ENCODE peak calls at places on chromosome 9, in eight cellular contexts. One of them, this sample, is unnamed.
A peak's percentile ranks its signal among the peaks of the same experiment; 100 is the strongest.

GRCh38 chr9:86827893-86828292 is 119.4 kb downstream of the GAS1 start:
- DNase-seq in GM23338: no peak
- DNase-seq in spleen: no peak
- DNase-seq in endothelial cell of umbilical vein: no peak
- DNase-seq in Panc1: no peak
- DNase-seq in HL-60: no peak
- DNase-seq in GM12891: no peak
- DNase-seq in SK-N-SH: no peak
- DNase-seq in this sample: no peak

GRCh38 chr9:124764774-124765438 is 6.2 kb downstream of the NR6A1 start:
- DNase-seq in endothelial cell of umbilical vein: peak; percentile 47
- DNase-seq in GM12891: no peak
- DNase-seq in GM23338: peak; percentile 40
- DNase-seq in Panc1: no peak
- DNase-seq in HL-60: no peak
- DNase-seq in SK-N-SH: no peak
- DNase-seq in spleen: no peak
- DNase-seq in this sample: no peak

GRCh38 chr9:6757988-6758417 is 230 bp downstream of the KDM4C start:
- DNase-seq in spleen: no peak
- DNase-seq in GM12891: no peak
- DNase-seq in GM23338: peak; percentile 97
- DNase-seq in endothelial cell of umbilical vein: no peak
- DNase-seq in SK-N-SH: peak; percentile 100
- DNase-seq in Panc1: no peak
- DNase-seq in HL-60: no peak
- DNase-seq in this sample: no peak

GRCh38 chr9:20205821-20206220 is 416.5 kb downstream of the MLLT3 start:
- DNase-seq in spleen: no peak
- DNase-seq in GM12891: no peak
- DNase-seq in GM23338: no peak
- DNase-seq in HL-60: no peak
- DNase-seq in SK-N-SH: no peak
- DNase-seq in Panc1: no peak
- DNase-seq in endothelial cell of umbilical vein: no peak
- DNase-seq in this sample: no peak

GRCh38 chr9:137682431-137682991 is 63.7 kb downstream of the EHMT1 start:
- DNase-seq in SK-N-SH: no peak
- DNase-seq in GM23338: no peak
- DNase-seq in Panc1: no peak
- DNase-seq in endothelial cell of umbilical vein: no peak
- DNase-seq in spleen: peak; percentile 62
- DNase-seq in GM12891: no peak
- DNase-seq in HL-60: no peak
- DNase-seq in this sample: no peak

GRCh38 chr9:72588336-72588735 is 66.9 kb downstream of the TMC1 start:
- DNase-seq in GM23338: no peak
- DNase-seq in endothelial cell of umbilical vein: no peak
- DNase-seq in GM12891: no peak
- DNase-seq in spleen: no peak
- DNase-seq in Panc1: no peak
- DNase-seq in SK-N-SH: no peak
- DNase-seq in HL-60: no peak
- DNase-seq in this sample: no peak

GRCh38 chr9:70177121-70177520 is 81.7 kb upstream of the SMC5 start:
- DNase-seq in GM23338: no peak
- DNase-seq in SK-N-SH: no peak
- DNase-seq in endothelial cell of umbilical vein: no peak
- DNase-seq in GM12891: no peak
- DNase-seq in spleen: no peak
- DNase-seq in Panc1: no peak
- DNase-seq in HL-60: no peak
- DNase-seq in this sample: no peak

GRCh38 chr9:29866556-29866955 is 2293.3 kb upstream of the C9orf72 start:
- DNase-seq in SK-N-SH: no peak
- DNase-seq in GM12891: no peak
- DNase-seq in Panc1: no peak
- DNase-seq in GM23338: no peak
- DNase-seq in endothelial cell of umbilical vein: no peak
- DNase-seq in HL-60: no peak
- DNase-seq in spleen: no peak
- DNase-seq in this sample: no peak

GRCh38 chr9:123080444-123080843 is 47.0 kb downstream of the GPR21 start:
- DNase-seq in GM12891: no peak
- DNase-seq in HL-60: no peak
- DNase-seq in endothelial cell of umbilical vein: no peak
- DNase-seq in spleen: no peak
- DNase-seq in GM23338: no peak
- DNase-seq in SK-N-SH: no peak
- DNase-seq in Panc1: no peak
- DNase-seq in this sample: no peak

GRCh38 chr9:23537192-23538059 is 288.6 kb downstream of the ELAVL2 start:
- DNase-seq in SK-N-SH: no peak
- DNase-seq in GM23338: peak; percentile 50
- DNase-seq in HL-60: no peak
- DNase-seq in GM12891: no peak
- DNase-seq in spleen: no peak
- DNase-seq in Panc1: no peak
- DNase-seq in endothelial cell of umbilical vein: no peak
- DNase-seq in this sample: no peak

GRCh38 chr9:5971740-5972139 is 43.7 kb downstream of the RANBP6 start:
- DNase-seq in HL-60: no peak
- DNase-seq in Panc1: no peak
- DNase-seq in SK-N-SH: no peak
- DNase-seq in spleen: no peak
- DNase-seq in endothelial cell of umbilical vein: peak; percentile 40
- DNase-seq in GM23338: no peak
- DNase-seq in GM12891: no peak
- DNase-seq in this sample: no peak

GRCh38 chr9:77679088-77679487 is 31.0 kb upstream of the GNA14 start:
- DNase-seq in HL-60: peak; percentile 21
- DNase-seq in spleen: no peak
- DNase-seq in endothelial cell of umbilical vein: no peak
- DNase-seq in Panc1: no peak
- DNase-seq in SK-N-SH: no peak
- DNase-seq in GM23338: no peak
- DNase-seq in GM12891: no peak
- DNase-seq in this sample: no peak

GRCh38 chr9:35689601-35690446 is at the start of gene TPM2:
- DNase-seq in GM23338: peak; percentile 86
- DNase-seq in endothelial cell of umbilical vein: peak; percentile 70
- DNase-seq in SK-N-SH: peak; percentile 73
- DNase-seq in Panc1: no peak
- DNase-seq in HL-60: no peak
- DNase-seq in spleen: no peak
- DNase-seq in GM12891: peak; percentile 53
- DNase-seq in this sample: peak; percentile 37

GRCh38 chr9:78053627-78054026 is 22.0 kb upstream of the GNAQ start:
- DNase-seq in spleen: no peak
- DNase-seq in GM12891: no peak
- DNase-seq in HL-60: no peak
- DNase-seq in GM23338: no peak
- DNase-seq in endothelial cell of umbilical vein: no peak
- DNase-seq in Panc1: no peak
- DNase-seq in SK-N-SH: no peak
- DNase-seq in this sample: no peak

GRCh38 chr9:124661184-124661755 is 109.8 kb downstream of the NR6A1 start:
- DNase-seq in GM12891: no peak
- DNase-seq in endothelial cell of umbilical vein: peak; percentile 17
- DNase-seq in spleen: no peak
- DNase-seq in HL-60: no peak
- DNase-seq in Panc1: no peak
- DNase-seq in SK-N-SH: no peak
- DNase-seq in GM23338: no peak
- DNase-seq in this sample: no peak

GRCh38 chr9:84404095-84404686 is 63.6 kb upstream of the SLC28A3 start:
- DNase-seq in spleen: no peak
- DNase-seq in GM12891: peak; percentile 35
- DNase-seq in SK-N-SH: peak; percentile 58
- DNase-seq in Panc1: no peak
- DNase-seq in GM23338: peak; percentile 62
- DNase-seq in endothelial cell of umbilical vein: peak; percentile 3
- DNase-seq in HL-60: no peak
- DNase-seq in this sample: no peak

GRCh38 chr9:88826651-88827245 is 164.5 kb upstream of the S1PR3 start:
- DNase-seq in GM12891: no peak
- DNase-seq in GM23338: no peak
- DNase-seq in SK-N-SH: no peak
- DNase-seq in Panc1: no peak
- DNase-seq in HL-60: no peak
- DNase-seq in endothelial cell of umbilical vein: no peak
- DNase-seq in spleen: no peak
- DNase-seq in this sample: no peak

GRCh38 chr9:9214052-9214451 is 1398.8 kb downstream of the PTPRD start:
- DNase-seq in HL-60: no peak
- DNase-seq in endothelial cell of umbilical vein: no peak
- DNase-seq in GM23338: no peak
- DNase-seq in GM12891: no peak
- DNase-seq in SK-N-SH: peak; percentile 49
- DNase-seq in Panc1: no peak
- DNase-seq in spleen: no peak
- DNase-seq in this sample: no peak

GRCh38 chr9:136655244-136656225 is 7.2 kb upstream of the EGFL7 start:
- DNase-seq in Panc1: no peak
- DNase-seq in spleen: peak; percentile 74
- DNase-seq in HL-60: no peak
- DNase-seq in GM23338: no peak
- DNase-seq in SK-N-SH: no peak
- DNase-seq in endothelial cell of umbilical vein: peak; percentile 99
- DNase-seq in GM12891: no peak
- DNase-seq in this sample: no peak
- TF ChIP-seq POLR2AphosphoS5 in Panc1: no peak
- TF ChIP-seq POLR2AphosphoS5 in spleen: peak; percentile 84
- TF ChIP-seq POLR2AphosphoS5 in HL-60: no peak
- TF ChIP-seq POLR2AphosphoS5 in GM23338: no peak
- TF ChIP-seq POLR2AphosphoS5 in SK-N-SH: no peak
- TF ChIP-seq POLR2AphosphoS5 in endothelial cell of umbilical vein: peak; percentile 99
- TF ChIP-seq POLR2AphosphoS5 in GM12891: no peak
- TF ChIP-seq POLR2AphosphoS5 in this sample: peak; percentile 5

DNA sequence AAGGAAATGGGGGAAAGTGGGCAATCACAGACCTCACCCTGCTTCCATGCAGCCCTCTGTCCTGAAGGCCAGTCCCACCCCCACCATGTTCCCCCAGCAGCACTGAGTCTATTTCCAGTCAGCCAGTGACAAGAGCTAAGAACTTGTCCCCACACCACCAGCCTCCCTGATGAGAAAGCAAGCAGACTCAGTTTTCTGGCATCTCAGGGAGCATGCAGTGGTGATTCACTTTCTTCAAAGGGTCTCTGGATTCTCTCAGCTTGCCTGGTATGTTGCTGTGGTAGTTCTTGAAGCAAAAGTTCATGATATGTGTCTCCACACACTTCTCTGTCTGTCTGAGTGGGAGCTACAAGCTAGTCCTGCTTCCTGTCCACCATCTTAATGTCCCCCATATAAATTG is 799.9 kb upstream of the TYRP1 start:
- DNase-seq in GM12891: no peak
- DNase-seq in Panc1: no peak
- DNase-seq in HL-60: no peak
- DNase-seq in GM23338: no peak
- DNase-seq in endothelial cell of umbilical vein: no peak
- DNase-seq in SK-N-SH: no peak
- DNase-seq in spleen: no peak
- DNase-seq in this sample: no peak
- TF ChIP-seq POLR2AphosphoS5 in GM12891: no peak
- TF ChIP-seq POLR2AphosphoS5 in Panc1: no peak
- TF ChIP-seq POLR2AphosphoS5 in HL-60: no peak
- TF ChIP-seq POLR2AphosphoS5 in GM23338: no peak
- TF ChIP-seq POLR2AphosphoS5 in endothelial cell of umbilical vein: no peak
- TF ChIP-seq POLR2AphosphoS5 in SK-N-SH: no peak
- TF ChIP-seq POLR2AphosphoS5 in spleen: no peak
- TF ChIP-seq POLR2AphosphoS5 in this sample: no peak

DNA sequence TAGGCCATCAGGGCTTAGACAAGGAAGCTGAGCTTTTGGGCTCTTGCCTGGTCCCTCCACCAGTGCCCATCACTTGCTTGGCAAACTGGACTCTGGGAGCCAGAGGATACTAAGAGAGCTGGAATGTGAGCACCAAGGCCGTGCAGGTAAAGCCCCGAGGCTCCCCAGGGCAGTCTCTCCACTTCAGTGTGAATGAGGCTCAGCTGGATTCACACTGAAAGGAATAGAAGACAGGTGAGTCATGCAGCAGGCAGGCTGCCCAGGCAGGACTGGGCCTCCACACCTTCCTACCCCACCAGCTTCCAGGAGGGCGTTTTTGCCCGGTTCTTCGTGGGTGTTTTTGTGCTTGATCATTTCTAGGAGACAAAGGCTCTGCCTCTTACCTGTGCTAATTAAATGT is 7.3 kb upstream of the CTSV start:
- DNase-seq in SK-N-SH: no peak
- DNase-seq in HL-60: no peak
- DNase-seq in GM12891: no peak
- DNase-seq in GM23338: peak; percentile 80
- DNase-seq in spleen: no peak
- DNase-seq in Panc1: no peak
- DNase-seq in endothelial cell of umbilical vein: no peak
- DNase-seq in this sample: peak; percentile 76
- TF ChIP-seq POLR2AphosphoS5 in SK-N-SH: no peak
- TF ChIP-seq POLR2AphosphoS5 in HL-60: no peak
- TF ChIP-seq POLR2AphosphoS5 in GM12891: no peak
- TF ChIP-seq POLR2AphosphoS5 in GM23338: no peak
- TF ChIP-seq POLR2AphosphoS5 in spleen: no peak
- TF ChIP-seq POLR2AphosphoS5 in Panc1: no peak
- TF ChIP-seq POLR2AphosphoS5 in endothelial cell of umbilical vein: no peak
- TF ChIP-seq POLR2AphosphoS5 in this sample: no peak

GRCh38 chr9:97982191-97982718 is 886 bp upstream of the ANP32B start:
- DNase-seq in GM12891: no peak
- DNase-seq in GM23338: peak; percentile 64
- DNase-seq in spleen: no peak
- DNase-seq in SK-N-SH: no peak
- DNase-seq in endothelial cell of umbilical vein: no peak
- DNase-seq in HL-60: no peak
- DNase-seq in Panc1: no peak
- DNase-seq in this sample: no peak
- TF ChIP-seq POLR2AphosphoS5 in GM12891: no peak
- TF ChIP-seq POLR2AphosphoS5 in GM23338: peak; percentile 48
- TF ChIP-seq POLR2AphosphoS5 in spleen: no peak
- TF ChIP-seq POLR2AphosphoS5 in SK-N-SH: no peak
- TF ChIP-seq POLR2AphosphoS5 in endothelial cell of umbilical vein: no peak
- TF ChIP-seq POLR2AphosphoS5 in HL-60: no peak
- TF ChIP-seq POLR2AphosphoS5 in Panc1: no peak
- TF ChIP-seq POLR2AphosphoS5 in this sample: no peak

DNA sequence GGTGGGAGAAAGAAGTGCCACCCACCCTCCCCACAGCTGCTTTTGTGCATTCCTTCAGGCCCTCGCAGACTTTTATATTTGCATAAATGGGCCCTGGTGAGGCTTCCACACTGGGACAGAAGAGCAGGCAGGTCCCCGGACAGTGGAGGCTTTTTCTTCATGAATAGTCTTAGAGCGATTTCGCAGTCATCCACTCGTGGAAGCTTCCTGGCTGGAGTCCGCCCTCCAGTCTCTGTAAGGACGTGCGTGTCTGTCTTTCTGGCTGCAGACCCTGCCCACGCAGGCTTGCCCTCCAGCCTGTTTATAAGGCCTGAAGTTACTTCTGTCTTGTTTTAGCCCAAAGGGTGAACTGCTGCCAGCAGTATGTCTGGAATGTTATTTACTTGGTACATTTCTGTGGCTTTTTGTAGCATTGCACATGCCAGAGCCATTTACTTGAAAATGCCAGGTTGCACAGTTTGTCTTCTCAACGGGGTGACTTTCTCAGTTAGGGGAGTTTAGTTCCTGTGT is 195.7 kb downstream of the AOPEP start:
- DNase-seq in GM12891: no peak
- DNase-seq in spleen: no peak
- DNase-seq in SK-N-SH: no peak
- DNase-seq in Panc1: no peak
- DNase-seq in HL-60: no peak
- DNase-seq in GM23338: no peak
- DNase-seq in endothelial cell of umbilical vein: peak; percentile 78
- DNase-seq in this sample: no peak
- TF ChIP-seq POLR2AphosphoS5 in GM12891: no peak
- TF ChIP-seq POLR2AphosphoS5 in spleen: no peak
- TF ChIP-seq POLR2AphosphoS5 in SK-N-SH: peak; percentile 71
- TF ChIP-seq POLR2AphosphoS5 in Panc1: peak; percentile 66
- TF ChIP-seq POLR2AphosphoS5 in HL-60: no peak
- TF ChIP-seq POLR2AphosphoS5 in GM23338: no peak
- TF ChIP-seq POLR2AphosphoS5 in endothelial cell of umbilical vein: no peak
- TF ChIP-seq POLR2AphosphoS5 in this sample: peak; percentile 79